ENCODE peak calls at places on chromosomes 16 and 17, in seven cellular contexts. T is mesothelial cell of epicardium, U is psoas muscle, B is progenitor cell of endocrine pancreas, A is left ventricle myocardium inferior, Z is kidney epithelial cell, K is Peyer's patch. X is an unnamed sample.
A peak's percentile ranks its signal among the peaks of the same experiment; 100 is the strongest.

GRCh38 chr17:66652840-66653507 is 181.9 kb upstream of the CACNG5 start:
- DNase-seq in T (no peak), U (no peak), B (no peak), A (no peak), Z (no peak), K (no peak), X (peak; percentile 20)

GRCh38 chr17:61997649-61998048 is 67.4 kb downstream of the MED13 start:
- DNase-seq in T (no peak), U (no peak), B (no peak), A (no peak), Z (no peak), K (no peak), X (peak; percentile 75)

GRCh38 chr17:57114085-57114673 is 29.1 kb downstream of the AKAP1 start:
- DNase-seq in T (no peak), U (peak; percentile 78), B (peak; percentile 56), A (peak; percentile 56), Z (no peak), K (peak; percentile 86), X (no peak)

GRCh38 chr17:63497708-63498483 is 21.0 kb downstream of the ACE start:
- DNase-seq in T (no peak), U (no peak), B (no peak), A (no peak), Z (no peak), K (no peak), X (no peak)

GRCh38 chr16:77499373-77500285 is 64.8 kb upstream of the ADAMTS18 start:
- DNase-seq in T (no peak), U (peak; percentile 53), B (no peak), A (peak; percentile 13), Z (peak; percentile 48), K (no peak), X (no peak)

GRCh38 chr17:76197911-76198310 is 42.4 kb downstream of the RNF157 start:
- DNase-seq in T (no peak), U (no peak), B (no peak), A (peak; percentile 63), Z (no peak), K (no peak), X (no peak)

GRCh38 chr17:74446551-74447500 is 14.9 kb downstream of the GPRC5C start:
- DNase-seq in T (no peak), U (peak; percentile 95), B (no peak), A (peak; percentile 77), Z (no peak), K (no peak), X (no peak)

GRCh38 chr17:75504347-75505151 is 10.8 kb downstream of the CASKIN2 start:
- DNase-seq in T (no peak), U (no peak), B (no peak), A (no peak), Z (no peak), K (peak; percentile 79), X (no peak)

GRCh38 chr17:34443832-34444469 is 80.9 kb upstream of the CCL1 start:
- DNase-seq in T (no peak), U (no peak), B (no peak), A (peak; percentile 23), Z (no peak), K (no peak), X (no peak)
- TF ChIP-seq CTCF in T (no peak), U (no peak), B (peak; percentile 54), A (peak; percentile 57), Z (no peak), K (no peak), X (peak; percentile 26)

GRCh38 chr16:89217388-89218191 is at the start of gene ZNF778:
- DNase-seq in T (peak; percentile 62), U (peak; percentile 92), B (no peak), A (peak; percentile 85), Z (no peak), K (peak; percentile 93), X (peak; percentile 69)
- TF ChIP-seq CTCF in T (no peak), U (peak; percentile 10), B (no peak), A (no peak), Z (no peak), K (peak; percentile 33), X (no peak)

DNA sequence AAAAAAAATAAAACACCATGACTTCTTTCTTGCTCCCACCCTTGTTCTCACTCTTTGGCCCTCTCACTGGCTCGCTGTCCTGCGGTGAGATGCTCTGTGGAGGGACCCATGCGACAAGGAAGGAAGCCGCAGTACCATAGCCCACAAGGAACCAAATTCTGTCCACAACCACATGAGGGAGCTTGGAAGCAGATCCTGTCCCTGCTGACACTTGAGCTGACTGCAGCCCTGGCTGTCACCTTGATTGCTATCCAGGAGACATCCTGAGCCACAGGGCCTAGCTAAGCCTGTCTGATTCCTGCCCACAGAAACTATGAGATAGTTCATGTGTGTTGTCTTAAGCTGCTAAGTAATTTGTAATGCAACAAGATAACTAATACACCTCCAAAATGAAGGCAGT is 4.8 kb upstream of the MT2A start:
- DNase-seq in T (no peak), U (peak; percentile 78), B (no peak), A (peak; percentile 44), Z (no peak), K (peak; percentile 71), X (peak; percentile 26)
- TF ChIP-seq CTCF in T (no peak), U (peak; percentile 60), B (peak; percentile 40), A (peak; percentile 76), Z (peak; percentile 41), K (peak; percentile 69), X (peak; percentile 68)

GRCh38 chr16:67246081-67246944 is 968 bp downstream of the FHOD1 start:
- DNase-seq in T (peak; percentile 64), U (peak; percentile 91), B (peak; percentile 85), A (peak; percentile 80), Z (no peak), K (peak; percentile 94), X (peak; percentile 81)
- TF ChIP-seq CTCF in T (peak; percentile 6), U (peak; percentile 33), B (peak; percentile 58), A (peak; percentile 47), Z (peak; percentile 54), K (peak; percentile 37), X (peak; percentile 68)

GRCh38 chr16:69938981-69939820 is 11.9 kb upstream of the CLEC18A start:
- DNase-seq in T (no peak), U (no peak), B (no peak), A (no peak), Z (no peak), K (no peak), X (no peak)

GRCh38 chr16:69935740-69936139 is 15.4 kb upstream of the CLEC18A start:
- DNase-seq in T (no peak), U (no peak), B (no peak), A (no peak), Z (no peak), K (no peak), X (no peak)

GRCh38 chr16:69936751-69937211 is 14.4 kb upstream of the CLEC18A start:
- DNase-seq in T (no peak), U (no peak), B (no peak), A (no peak), Z (no peak), K (no peak), X (no peak)

GRCh38 chr16:69936252-69936651 is 14.9 kb upstream of the CLEC18A start:
- DNase-seq in T (no peak), U (no peak), B (no peak), A (no peak), Z (no peak), K (no peak), X (no peak)

GRCh38 chr16:69937465-69937951 is 13.6 kb upstream of the CLEC18A start:
- DNase-seq in T (no peak), U (no peak), B (no peak), A (no peak), Z (no peak), K (no peak), X (peak; percentile 10)
- TF ChIP-seq CTCF in T (no peak), U (no peak), B (no peak), A (peak; percentile 30), Z (peak; percentile 36), K (no peak), X (peak; percentile 68)

GRCh38 chr16:75620326-75621169 is 2.5 kb downstream of the ADAT1 start:
- DNase-seq in T (no peak), U (no peak), B (no peak), A (no peak), Z (no peak), K (peak; percentile 62), X (no peak)

GRCh38 chr16:75622762-75623605 is at the start of gene ADAT1:
- DNase-seq in T (peak; percentile 95), U (peak; percentile 99), B (peak; percentile 92), A (peak; percentile 98), Z (peak; percentile 94), K (peak; percentile 100), X (peak; percentile 97)

GRCh38 chr16:75618782-75619181 is 4.3 kb downstream of the ADAT1 start:
- DNase-seq in T (no peak), U (no peak), B (no peak), A (no peak), Z (no peak), K (no peak), X (no peak)

GRCh38 chr16:75624921-75625334 is 1.8 kb upstream of the ADAT1 start:
- DNase-seq in T (no peak), U (no peak), B (no peak), A (no peak), Z (no peak), K (no peak), X (peak; percentile 33)

DNA sequence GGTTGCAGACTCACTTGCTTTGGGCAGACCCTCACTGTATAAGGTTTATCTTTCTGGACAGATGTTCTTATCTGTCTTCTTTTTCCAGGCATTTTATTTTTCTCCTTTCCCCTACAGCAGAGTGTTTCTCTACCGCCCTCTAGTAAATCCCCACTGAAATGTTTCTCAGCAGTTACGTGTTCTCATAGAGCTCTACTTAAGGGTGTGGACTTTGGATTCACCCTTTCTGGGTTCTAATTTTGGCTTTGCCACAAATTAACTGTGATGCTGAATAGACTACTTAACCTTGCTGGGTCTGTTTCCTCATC is 2.0 kb downstream of the ADAT1 start:
- DNase-seq in T (no peak), U (no peak), B (no peak), A (no peak), Z (peak; percentile 12), K (no peak), X (peak; percentile 16)
- TF ChIP-seq CTCF in T (no peak), U (peak; percentile 28), B (peak; percentile 55), A (peak; percentile 49), Z (peak; percentile 46), K (peak; percentile 51), X (peak; percentile 67)

X was measured in HFFc6.